ENCODE peak calls at places on chromosomes 1 and 21, in ten cellular contexts. O is H7; S is spleen; H is fibroblast of lung; G is GM06990; E is naive thymus-derived CD4-positive, alpha-beta T cell; C is aorta; J is BJ; K is SJSA1; U is suprapubic skin. M is an unnamed sample.
A peak's percentile ranks its signal among the peaks of the same experiment; 100 is the strongest.

GRCh38 chr1:64511054-64511453 is 41.1 kb downstream of the CACHD1 start:
- DNase-seq in O (no peak), S (no peak), C (no peak), H (no peak), J (no peak), G (no peak), U (no peak), E (no peak), K (no peak), M (no peak)

GRCh38 chr1:212315907-212316306 is 30.7 kb downstream of the PPP2R5A start:
- DNase-seq in H (no peak), E (no peak), G (no peak), C (no peak), S (no peak), U (no peak), O (peak; percentile 35), J (no peak), K (no peak), M (no peak)

GRCh38 chr1:224189561-224189960 is 6.5 kb downstream of the DEGS1 start:
- DNase-seq in U (peak; percentile 9), K (no peak), C (no peak), J (no peak), G (no peak), H (peak; percentile 45), E (no peak), O (no peak), S (no peak), M (no peak)

GRCh38 chr1:173507205-173507846 is 30.2 kb downstream of the PRDX6 start:
- DNase-seq in E (no peak), U (no peak), C (no peak), J (peak; percentile 60), O (no peak), S (no peak), K (no peak), G (no peak), H (peak; percentile 91), M (no peak)

GRCh38 chr1:25703671-25704637 is 87.4 kb downstream of the MAN1C1 start:
- DNase-seq in U (peak; percentile 55), E (peak; percentile 68), S (no peak), G (no peak), C (peak; percentile 74), J (no peak), H (no peak), O (peak; percentile 10), K (no peak), M (peak; percentile 34)

GRCh38 chr1:23196627-23197328 is 20.5 kb downstream of the HTR1D start:
- DNase-seq in U (no peak), O (no peak), E (no peak), G (no peak), C (no peak), J (peak; percentile 80), S (no peak), H (peak; percentile 100), K (peak; percentile 96), M (no peak)

GRCh38 chr21:37253991-37254390 is 13.1 kb downstream of the VPS26C start:
- DNase-seq in O (no peak), U (no peak), H (peak; percentile 27), E (no peak), J (no peak), G (no peak), K (no peak), C (no peak), S (no peak), M (no peak)

GRCh38 chr1:207067185-207067584 is 14.1 kb downstream of the PFKFB2 start:
- DNase-seq in J (no peak), G (no peak), S (no peak), C (no peak), H (no peak), U (no peak), E (no peak), O (no peak), K (no peak), M (no peak)

GRCh38 chr1:197787056-197787455 is 11.8 kb upstream of the DENND1B start:
- DNase-seq in O (no peak), G (no peak), C (no peak), J (no peak), S (no peak), U (no peak), E (no peak), K (peak; percentile 44), H (peak; percentile 57), M (no peak)

GRCh38 chr1:59452026-59452425 is 155.1 kb downstream of the FGGY start:
- DNase-seq in J (no peak), C (no peak), O (no peak), G (no peak), H (no peak), U (no peak), S (no peak), E (no peak), K (no peak), M (no peak)

GRCh38 chr21:28684351-28684750 is 308.3 kb downstream of the LTN1 start:
- DNase-seq in G (no peak), J (no peak), E (no peak), C (no peak), S (no peak), U (no peak), K (no peak), O (no peak), H (no peak), M (no peak)

GRCh38 chr1:201022824-201023516 is 544 bp downstream of the KIF21B start:
- DNase-seq in C (no peak), U (no peak), O (no peak), G (peak; percentile 46), E (peak; percentile 29), S (peak; percentile 92), K (no peak), J (no peak), H (no peak), M (peak; percentile 48)

GRCh38 chr1:108041360-108042143 is 76.6 kb upstream of the VAV3 start:
- DNase-seq in U (no peak), E (peak; percentile 24), K (no peak), J (no peak), S (no peak), G (peak; percentile 13), H (peak; percentile 4), C (no peak), O (no peak), M (no peak)

GRCh38 chr1:230794871-230795645 is 47.9 kb downstream of the CAPN9 start:
- DNase-seq in O (no peak), C (no peak), E (no peak), U (no peak), G (no peak), J (no peak), S (no peak), K (peak; percentile 23), H (no peak), M (no peak)

GRCh38 chr1:203227684-203228083 is 1.8 kb downstream of the CHIT1 start:
- DNase-seq in H (no peak), J (no peak), O (no peak), G (no peak), S (no peak), C (no peak), K (no peak), E (no peak), U (no peak), M (no peak)
- H3K36me3 ChIP-seq in H (no peaks in the 10 kb centered on the region), J (no peaks in the 10 kb centered on the region), O (no peaks in the 10 kb centered on the region), G (no peaks in the 10 kb centered on the region), S (no peaks in the 10 kb centered on the region), C (no peaks in the 10 kb centered on the region), K (no peaks in the 10 kb centered on the region), E (no peaks in the 10 kb centered on the region), U (no peaks in the 10 kb centered on the region), M (no peaks in the 10 kb centered on the region)

DNA sequence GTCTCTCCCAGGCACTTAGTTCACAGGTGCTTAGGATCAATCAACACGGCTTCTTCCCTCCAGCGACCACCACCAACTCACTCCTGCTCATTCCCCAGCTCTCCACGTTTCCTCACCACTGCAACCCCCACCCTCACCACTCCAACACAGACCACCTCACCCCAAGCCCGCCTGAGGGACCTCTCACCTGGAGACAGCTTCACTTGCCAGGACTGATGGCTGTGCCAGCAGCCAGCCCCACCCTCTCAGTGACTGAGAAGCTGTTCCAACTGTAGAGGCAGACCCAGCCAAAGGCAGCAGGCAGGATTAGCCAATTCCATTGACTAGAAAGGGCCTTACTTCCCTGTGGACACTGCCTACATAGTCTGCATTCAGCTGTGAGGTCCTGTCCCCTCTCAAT is 7.8 kb downstream of the TAGLN2 start:
- DNase-seq in J (no peak), U (no peak), O (no peak), K (no peak), G (no peak), H (no peak), S (peak; percentile 63), C (peak; percentile 38), E (no peak), M (no peak)
- H3K36me3 ChIP-seq in J (peaks cover 21% of the 10 kb centered on the region), U (peaks cover 35% of the 10 kb centered on the region), O (peaks cover 12% of the 10 kb centered on the region), K (peaks cover 77% of the 10 kb centered on the region), G (peaks cover 29% of the 10 kb centered on the region), H (peaks cover 31% of the 10 kb centered on the region), S (peaks cover 44% of the 10 kb centered on the region), C (peaks cover 4% of the 10 kb centered on the region), E (peaks cover 49% of the 10 kb centered on the region), M (peaks cover 41% of the 10 kb centered on the region)

GRCh38 chr1:109922326-109922725 is 11.7 kb downstream of the CSF1 start:
- DNase-seq in G (no peak), J (no peak), K (no peak), H (no peak), U (no peak), E (no peak), O (no peak), C (no peak), S (no peak), M (no peak)

GRCh38 chr1:109918671-109919070 is 8.0 kb downstream of the CSF1 start:
- DNase-seq in U (no peak), C (no peak), O (no peak), G (no peak), K (no peak), E (no peak), J (no peak), H (no peak), S (peak; percentile 42), M (no peak)

GRCh38 chr1:109917429-109918076 is 6.9 kb downstream of the CSF1 start:
- DNase-seq in K (no peak), C (no peak), G (no peak), J (no peak), H (no peak), O (no peak), E (no peak), U (no peak), S (peak; percentile 21), M (no peak)

GRCh38 chr1:109918077-109918606 is 7.5 kb downstream of the CSF1 start:
- DNase-seq in G (no peak), E (no peak), J (no peak), S (peak; percentile 18), U (no peak), O (peak; percentile 57), H (no peak), C (no peak), K (no peak), M (no peak)

DNA sequence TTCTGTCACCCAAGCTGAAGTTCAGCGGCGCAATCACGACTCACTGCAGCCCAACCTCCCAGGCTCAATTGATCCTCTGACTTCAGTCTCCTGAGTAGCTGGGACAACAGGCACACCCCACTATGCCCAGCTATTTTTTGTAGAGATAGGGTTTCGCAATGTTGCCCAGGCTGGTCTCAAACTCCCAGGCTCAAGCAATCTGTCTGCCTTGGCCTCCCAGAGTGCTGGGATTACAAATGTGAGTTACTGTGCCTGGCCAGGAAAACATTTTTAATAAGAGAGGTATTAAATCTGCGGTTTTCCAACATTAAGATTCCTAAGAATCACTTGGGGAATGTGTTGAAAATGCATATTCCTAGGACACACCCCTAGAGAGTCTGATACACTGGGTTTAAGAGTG is 8.6 kb downstream of the CSF1 start:
- DNase-seq in J (no peak), H (no peak), S (peak; percentile 28), U (no peak), K (no peak), O (no peak), C (no peak), E (no peak), G (no peak), M (no peak)
- H3K36me3 ChIP-seq in J (peaks cover 67% of the 10 kb centered on the region), H (peaks cover 56% of the 10 kb centered on the region), S (peaks cover 82% of the 10 kb centered on the region), U (peaks cover 80% of the 10 kb centered on the region), K (peaks cover 99% of the 10 kb centered on the region), O (no peaks in the 10 kb centered on the region), C (peaks cover 2% of the 10 kb centered on the region), E (peaks cover 12% of the 10 kb centered on the region), G (peaks cover 36% of the 10 kb centered on the region), M (peaks cover 27% of the 10 kb centered on the region)

GRCh38 chr1:61828814-61829213 is 86.5 kb downstream of the PATJ start:
- DNase-seq in U (no peak), E (no peak), K (no peak), H (no peak), J (no peak), G (no peak), O (no peak), S (no peak), C (no peak), M (no peak)
- H3K36me3 ChIP-seq in U (peaks cover 46% of the 10 kb centered on the region), E (peaks cover 54% of the 10 kb centered on the region), K (no peaks in the 10 kb centered on the region), H (no peaks in the 10 kb centered on the region), J (no peaks in the 10 kb centered on the region), G (no peaks in the 10 kb centered on the region), O (peaks cover 7% of the 10 kb centered on the region), S (peaks cover 4% of the 10 kb centered on the region), C (peaks cover 3% of the 10 kb centered on the region), M (no peaks in the 10 kb centered on the region)

M was measured in DND-41.